ENCODE peak calls at places on chromosomes 13 and 19, in five cellular contexts. X is esophagus muscularis mucosa, Y is H1, K is vagina, H is SK-N-SH. P is an unnamed sample. For H3K4me1, the result is how much of the 10 kb centered on the place peaks cover.

GRCh38 chr19:42207767-42208259 is 9.7 kb downstream of the DEDD2 start:
- DNase-seq in Y (no peak), K (no peak), H (no peak), X (no peak), P (no peak)

GRCh38 chr19:3617463-3617862 is 9.1 kb downstream of the CACTIN start:
- DNase-seq in H (no peak), Y (no peak), K (no peak), X (no peak), P (no peak)

GRCh38 chr13:113845055-113845454 is 18.8 kb downstream of the GAS6 start:
- DNase-seq in Y (no peak), K (no peak), H (no peak), X (no peak), P (peak)

GRCh38 chr13:44307255-44307654 is 66.4 kb upstream of the SERP2 start:
- DNase-seq in K (no peak), X (no peak), Y (no peak), H (no peak), P (no peak)

GRCh38 chr19:8585057-8585893 is 8.0 kb upstream of the MYO1F start:
- DNase-seq in K (no peak), Y (no peak), X (no peak), H (no peak), P (no peak)

GRCh38 chr19:10835089-10835753 is 791 bp downstream of the TMED1 start:
- DNase-seq in X (no peak), H (no peak), Y (no peak), K (peak), P (peak)

GRCh38 chr19:46976845-46977320 is 42.8 kb upstream of the NPAS1 start:
- DNase-seq in Y (no peak), X (no peak), H (peak), K (no peak), P (no peak)

GRCh38 chr13:32941368-32941767 is 74.9 kb upstream of the KL start:
- DNase-seq in H (no peak), Y (no peak), K (no peak), X (no peak), P (no peak)

GRCh38 chr19:30004403-30004802 is 62.4 kb downstream of the URI1 start:
- DNase-seq in K (no peak), Y (no peak), H (no peak), X (no peak), P (no peak)

GRCh38 chr13:58908019-58908679 is 1255.6 kb downstream of the DIAPH3 start:
- DNase-seq in X (no peak), Y (no peak), H (no peak), K (no peak), P (no peak)

GRCh38 chr13:35501721-35502235 is 25.3 kb upstream of the MAB21L1 start:
- DNase-seq in X (no peak), H (no peak), K (no peak), Y (no peak), P (no peak)

GRCh38 chr19:54190942-54191670 is at the start of gene TSEN34:
- DNase-seq in X (no peak), K (no peak), Y (no peak), H (peak), P (peak)

GRCh38 chr19:32642771-32643170 is 32.2 kb downstream of the ANKRD27 start:
- DNase-seq in K (no peak), H (no peak), Y (no peak), X (no peak), P (no peak)

GRCh38 chr19:36605101-36605838 is at the start of gene ZNF382:
- DNase-seq in Y (no peak), X (peak), K (no peak), H (peak), P (peak)

GRCh38 chr19:16326401-16327130 is 1.9 kb downstream of the KLF2 start:
- DNase-seq in K (no peak), Y (no peak), X (no peak), H (no peak), P (peak)

GRCh38 chr13:31436478-31436877 is 236.7 kb downstream of the B3GLCT start:
- DNase-seq in X (no peak), H (no peak), Y (no peak), K (no peak), P (no peak)

GRCh38 chr19:45040059-45040767 is 1.4 kb downstream of the CLASRP start:
- DNase-seq in Y (no peak), H (no peak), K (no peak), X (no peak), P (peak)

GRCh38 chr19:15136234-15136954 is 29.2 kb downstream of the SYDE1 start:
- DNase-seq in X (no peak), H (no peak), K (no peak), Y (no peak), P (no peak)

GRCh38 chr13:78185700-78186099 is 267.1 kb upstream of the EDNRB start:
- DNase-seq in H (no peak), K (no peak), X (no peak), Y (no peak), P (no peak)

GRCh38 chr13:39561971-39562370 is 41.0 kb downstream of the LHFPL6 start:
- DNase-seq in H (no peak), Y (no peak), X (no peak), K (no peak), P (no peak)

GRCh38 chr13:104414771-104415170 is 1348.6 kb upstream of the SLC10A2 start:
- DNase-seq in X (no peak), Y (no peak), H (no peak), K (no peak), P (no peak)

GRCh38 chr13:26323764-26324163 is 69.8 kb downstream of the CDK8 start:
- DNase-seq in Y (no peak), X (no peak), K (no peak), H (no peak), P (no peak)

GRCh38 chr19:44808463-44809371 is at the start of gene BCAM:
- DNase-seq in K (no peak), H (peak), Y (no peak), X (no peak), P (peak)

GRCh38 chr19:38211779-38212178 is 12.2 kb downstream of the DPF1 start:
- DNase-seq in H (no peak), K (no peak), X (no peak), Y (no peak), P (peak)

GRCh38 chr19:11179716-11180297 is 17.5 kb downstream of the KANK2 start:
- DNase-seq in Y (no peak), X (no peak), H (no peak), K (no peak), P (no peak)

GRCh38 chr13:82822935-82823334 is 1059.3 kb downstream of the SLITRK1 start:
- DNase-seq in H (no peak), K (no peak), Y (no peak), X (no peak), P (no peak)

GRCh38 chr13:20873348-20873747 is 29.2 kb downstream of the XPO4 start:
- DNase-seq in K (no peak), H (no peak), X (no peak), Y (no peak), P (no peak)

GRCh38 chr19:7852851-7853759 is 21.1 kb downstream of the PRR36 start:
- DNase-seq in H (peak), X (no peak), Y (no peak), K (no peak), P (peak)

GRCh38 chr19:8253678-8254077 is 44.5 kb downstream of the CERS4 start:
- DNase-seq in X (no peak), H (no peak), Y (no peak), K (no peak), P (no peak)

GRCh38 chr13:92602560-92602959 is 624.0 kb upstream of the GPC6 start:
- DNase-seq in X (no peak), Y (no peak), K (no peak), H (no peak), P (no peak)

GRCh38 chr13:51590966-51591627 is 6.8 kb downstream of the WDFY2 start:
- DNase-seq in Y (no peak), H (peak), X (no peak), K (no peak), P (no peak)

GRCh38 chr19:55536951-55537740 is at the start of gene SBK2:
- DNase-seq in H (peak), X (no peak), K (no peak), Y (peak), P (no peak)

GRCh38 chr19:2231621-2232221 is 4.4 kb downstream of the PLEKHJ1 start:
- DNase-seq in K (no peak), Y (no peak), X (no peak), H (peak), P (no peak)
- TF ChIP-seq POLR2AphosphoS5 in K (no peak), Y (no peak), X (no peak), H (peak), P (no peak)

GRCh38 chr13:111167290-111167689 is 52.2 kb downstream of the ARHGEF7 start:
- DNase-seq in X (no peak), H (no peak), Y (no peak), K (no peak), P (no peak)
- H3K4me1 ChIP-seq in X (under half), H (under half), Y (under half), K (half or more), P (under half)

GRCh38 chr13:62875118-62875640 is 1459.5 kb upstream of the PCDH20 start:
- DNase-seq in X (no peak), K (no peak), Y (no peak), H (no peak), P (no peak)
- TF ChIP-seq POLR2AphosphoS5 in X (no peak), K (no peak), Y (no peak), H (no peak), P (no peak)

DNA sequence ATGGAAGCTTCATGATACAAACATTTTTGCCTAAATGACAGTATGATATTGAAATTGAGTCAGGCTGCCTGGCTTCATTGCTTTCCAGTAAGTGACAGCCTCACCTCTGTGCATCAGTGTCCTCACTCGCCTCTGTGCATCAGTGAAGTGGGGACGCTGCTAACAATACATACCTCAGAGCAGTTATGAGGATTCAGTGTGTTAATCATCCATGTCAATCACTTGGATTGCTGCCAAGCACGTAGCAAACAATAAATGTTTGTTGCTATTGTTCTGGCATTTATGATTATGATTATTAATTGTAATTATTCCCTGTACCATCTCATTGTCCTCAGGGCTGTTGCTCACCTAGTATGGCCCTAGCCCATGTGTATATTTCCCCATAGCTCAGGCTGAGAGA is 8.8 kb downstream of the PPP2R1A start:
- DNase-seq in X (no peak), H (no peak), Y (no peak), K (no peak), P (no peak)
- H3K4me1 ChIP-seq in X (half or more), H (under half), Y (under half), K (half or more), P (under half)

GRCh38 chr13:47413112-47413511 is 516.3 kb upstream of the HTR2A start:
- DNase-seq in Y (no peak), H (no peak), K (no peak), X (no peak), P (no peak)
- TF ChIP-seq POLR2AphosphoS5 in Y (no peak), H (no peak), K (no peak), X (no peak), P (no peak)

DNA sequence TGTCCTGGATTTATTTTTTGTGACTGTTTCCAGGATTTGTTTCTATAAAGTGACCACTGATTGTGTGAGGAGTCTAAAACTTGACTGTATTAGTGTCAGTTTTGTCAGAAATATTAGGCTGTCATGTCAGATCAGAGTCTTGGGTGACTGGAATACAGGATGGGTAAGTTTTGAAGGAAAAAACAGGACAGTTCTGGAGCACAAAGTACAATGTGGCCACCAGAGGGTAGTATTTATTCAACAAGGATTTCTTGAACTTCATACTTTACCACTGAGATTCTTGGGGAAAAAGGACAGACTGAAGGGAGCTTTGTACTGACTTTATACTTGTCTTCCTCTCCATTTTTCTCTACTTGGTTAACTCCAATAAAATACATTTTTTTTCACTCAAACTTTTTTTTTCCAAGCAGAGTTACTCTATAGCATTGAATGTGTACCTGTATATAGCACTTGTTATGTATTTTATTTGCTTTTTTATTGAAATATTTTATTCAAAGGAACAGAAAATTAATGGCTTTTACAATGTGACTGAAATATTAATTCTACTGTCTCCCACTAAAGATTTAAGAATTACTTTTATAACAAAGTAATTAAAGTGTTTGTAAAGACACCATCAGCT is 51.1 kb downstream of the LMO7 start:
- DNase-seq in H (peak), Y (no peak), K (no peak), X (no peak), P (no peak)
- H3K4me1 ChIP-seq in H (under half), Y (under half), K (under half), X (under half), P (under half)

GRCh38 chr13:106041445-106041844 is 494.0 kb downstream of the EFNB2 start:
- DNase-seq in Y (no peak), H (no peak), X (no peak), K (no peak), P (no peak)
- TF ChIP-seq POLR2AphosphoS5 in Y (no peak), H (no peak), X (no peak), K (no peak), P (no peak)

DNA sequence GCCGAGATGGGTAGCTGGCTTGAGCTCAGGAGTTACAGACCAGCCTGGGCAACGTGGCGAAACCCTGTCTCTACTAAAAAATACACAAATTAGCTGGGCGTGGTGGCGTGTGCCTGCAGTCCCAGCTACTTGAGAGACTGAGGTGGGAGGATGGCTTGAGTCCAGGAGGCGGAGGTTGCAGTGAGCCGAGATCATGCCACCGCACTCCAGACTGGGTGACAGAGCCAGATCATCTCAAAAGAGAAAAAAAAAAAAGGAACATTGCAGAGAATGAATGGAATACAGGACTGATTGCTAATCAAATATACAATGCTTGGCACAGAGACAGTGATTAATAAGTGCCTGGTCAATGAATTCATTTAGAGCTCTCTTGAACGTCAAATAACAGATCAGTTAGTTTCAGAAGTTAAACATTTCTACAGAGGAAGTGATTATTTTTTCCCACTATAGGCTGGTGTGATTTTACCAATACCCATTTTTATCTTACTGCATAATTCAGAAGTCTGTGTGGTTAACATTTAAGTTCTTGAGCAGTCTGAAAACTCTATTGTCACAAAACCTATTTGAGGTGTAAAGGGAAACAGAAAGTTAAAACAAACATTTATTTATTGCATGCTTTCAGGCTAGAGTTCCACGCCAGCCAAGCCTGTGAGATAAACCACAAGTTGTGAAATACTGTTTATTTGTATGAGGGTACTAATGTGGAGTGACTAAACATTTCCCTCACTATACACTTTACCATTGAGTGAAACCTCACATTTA is 7.7 kb upstream of the TBC1D4 start:
- DNase-seq in Y (no peak), H (no peak), X (no peak), K (no peak), P (no peak)
- H3K4me1 ChIP-seq in Y (under half), H (under half), X (under half), K (under half), P (under half)

DNA sequence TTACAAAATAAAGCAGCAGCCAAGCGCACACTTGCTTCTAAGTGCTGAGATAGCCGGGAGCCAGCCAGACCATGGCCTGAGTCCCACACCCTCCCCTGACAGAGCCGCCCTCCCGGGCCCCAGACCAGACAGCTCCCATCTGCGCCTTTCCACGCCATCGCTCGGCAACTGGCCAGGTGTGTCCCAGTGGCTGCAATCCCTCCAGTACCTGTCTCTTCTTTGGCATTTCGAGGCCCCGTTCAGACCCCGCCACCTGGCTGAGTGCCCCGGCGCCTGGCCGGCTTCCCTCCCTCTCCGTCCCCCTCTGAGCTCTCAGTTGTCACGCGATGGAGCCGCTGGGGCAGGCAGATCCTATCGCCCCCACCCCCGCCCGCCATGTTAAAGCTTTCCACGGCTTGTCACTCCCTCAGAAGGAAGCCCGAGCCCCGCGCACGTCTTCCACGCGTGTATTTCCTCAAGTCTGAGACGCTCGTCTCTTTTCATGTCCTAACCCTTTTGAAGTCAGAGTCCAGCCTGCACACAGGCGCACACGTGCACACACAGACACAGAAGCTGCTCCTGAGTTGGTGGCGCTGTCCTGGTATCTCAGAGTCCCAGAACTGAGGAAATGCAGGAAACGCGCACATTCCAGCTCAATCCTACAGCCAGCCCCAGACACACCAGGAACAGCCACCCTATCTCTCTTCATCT is 7.9 kb downstream of the MLLT1 start:
- DNase-seq in Y (no peak), H (peak), K (no peak), X (peak), P (peak)
- TF ChIP-seq POLR2AphosphoS5 in Y (no peak), H (no peak), K (peak), X (peak), P (peak)